ENCODE peak calls at places on chromosomes 11 and 22, in five cellular contexts. Y is mucosa of descending colon, I is neural crest cell, J is cardiac fibroblast, M is cardiac muscle cell. G is an unnamed sample.
A peak's percentile ranks its signal among the peaks of the same experiment; 100 is the strongest.

GRCh38 chr11:7592706-7593105 is 78.9 kb downstream of the PPFIBP2 start:
- DNase-seq in J (peak; percentile 94), Y (no peak), M (peak; percentile 91), I (no peak), G (no peak)

GRCh38 chr11:118618991-118619375 is 11.6 kb downstream of the PHLDB1 start:
- DNase-seq in Y (peak; percentile 54), I (no peak), M (peak; percentile 87), J (peak; percentile 91), G (peak; percentile 63)

GRCh38 chr22:21982338-21982965 is at the start of gene TOP3B:
- DNase-seq in M (peak; percentile 84), J (peak; percentile 81), Y (peak; percentile 89), I (peak; percentile 74), G (peak; percentile 94)

GRCh38 chr11:75435571-75435925 is 2.5 kb upstream of the KLHL35 start:
- DNase-seq in Y (peak; percentile 17), J (no peak), M (no peak), I (no peak), G (no peak)

GRCh38 chr11:114123692-114124330 is 64.3 kb downstream of the ZBTB16 start:
- DNase-seq in J (no peak), I (no peak), M (no peak), Y (no peak), G (no peak)

GRCh38 chr11:130616578-130616977 is 168.1 kb downstream of the ADAMTS15 start:
- DNase-seq in M (no peak), Y (no peak), J (no peak), I (no peak), G (no peak)

GRCh38 chr22:17888855-17889254 is 114.6 kb upstream of the BID start:
- DNase-seq in M (peak; percentile 50), Y (no peak), I (no peak), J (peak; percentile 48), G (no peak)

GRCh38 chr11:84316866-84317560 is 1030.8 kb upstream of the CCDC90B start:
- DNase-seq in J (peak; percentile 31), I (no peak), M (peak; percentile 35), Y (no peak), G (peak; percentile 63)

GRCh38 chr11:1825785-1826451 is 8.9 kb upstream of the SYT8 start:
- DNase-seq in I (no peak), Y (no peak), M (no peak), J (no peak), G (no peak)

GRCh38 chr11:123063396-123064267 is 1.7 kb upstream of the HSPA8 start:
- DNase-seq in M (peak; percentile 74), I (no peak), J (peak; percentile 71), Y (no peak), G (no peak)

GRCh38 chr11:29780756-29781155 is 236.1 kb downstream of the KCNA4 start:
- DNase-seq in M (no peak), J (no peak), I (no peak), Y (no peak), G (peak; percentile 41)

DNA sequence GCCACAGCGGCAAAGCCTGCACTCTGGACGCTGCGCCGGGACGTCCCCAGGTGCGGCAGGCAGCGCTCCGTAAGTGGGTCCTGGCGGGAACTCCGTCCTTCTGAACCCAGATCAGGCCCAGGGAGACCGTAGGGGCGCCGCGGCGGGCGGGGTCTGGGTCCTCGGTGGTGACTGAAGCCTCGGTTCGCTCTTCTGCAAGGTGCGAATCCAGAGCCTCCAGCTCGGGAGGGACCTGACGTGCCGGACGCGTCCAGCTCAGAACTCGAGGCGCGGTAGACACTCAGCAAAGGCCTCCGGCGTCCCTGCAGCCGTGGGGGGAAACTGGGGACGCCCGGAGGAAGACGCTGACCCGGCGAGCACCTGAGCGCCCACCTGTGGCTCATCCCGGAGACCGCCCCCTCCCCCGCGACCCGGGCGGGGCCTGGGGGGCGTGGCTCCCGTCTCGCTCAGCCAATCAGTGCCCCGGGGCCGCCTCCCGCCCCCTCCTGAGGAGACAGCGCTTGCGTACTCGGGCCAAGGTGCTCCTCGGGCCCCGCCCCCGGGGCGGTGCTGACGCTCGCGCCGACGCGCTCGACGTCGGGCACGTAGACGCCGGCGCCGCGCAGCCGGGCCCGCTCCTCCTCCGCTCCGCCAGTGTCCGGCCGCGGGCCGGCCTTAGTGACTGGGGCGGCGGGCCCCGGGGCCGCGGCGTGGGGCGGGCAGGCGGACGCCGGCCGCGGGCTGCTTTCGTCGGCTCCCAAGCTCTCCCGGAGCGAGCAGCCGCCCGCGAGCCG is at the start of gene PPFIA1:
- DNase-seq in I (peak; percentile 87), Y (peak; percentile 97), J (peak; percentile 96), M (peak; percentile 95), G (peak; percentile 99)
- TF ChIP-seq CTCF in I (no peak), Y (no peak), J (no peak), M (no peak), G (peak; percentile 6)

GRCh38 chr11:43708776-43709175 is 28.2 kb downstream of the HSD17B12 start:
- DNase-seq in J (peak; percentile 32), Y (no peak), M (peak; percentile 13), I (no peak), G (no peak)
- TF ChIP-seq CTCF in J (no peak), Y (no peak), M (peak; percentile 46), I (peak; percentile 34), G (peak; percentile 30)

GRCh38 chr11:11400635-11401232 is 47.7 kb upstream of the CSNK2A3 start:
- DNase-seq in Y (no peak), J (no peak), I (no peak), M (no peak), G (no peak)
- TF ChIP-seq CTCF in Y (no peak), J (no peak), I (peak; percentile 22), M (peak; percentile 11), G (peak; percentile 27)

DNA sequence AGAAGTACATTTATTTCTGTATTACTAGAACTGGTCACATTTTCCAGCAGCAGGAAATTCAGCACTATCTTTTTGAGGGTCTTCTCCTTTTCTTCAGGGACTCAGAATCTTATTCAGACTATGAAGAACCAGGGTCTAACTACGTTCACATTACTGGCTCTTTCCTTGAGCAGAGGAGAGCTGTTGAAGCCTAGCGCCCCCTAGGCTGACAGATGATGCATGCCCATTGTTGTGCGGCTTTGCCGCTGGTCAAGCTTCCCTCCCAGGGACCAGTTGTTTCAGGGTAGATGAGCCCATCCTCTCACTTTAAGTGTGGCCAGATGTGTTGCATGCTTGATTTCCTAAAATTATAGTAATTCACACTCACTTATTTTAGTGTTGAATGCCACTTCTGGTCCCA is 168.2 kb upstream of the PDGFD start:
- DNase-seq in Y (no peak), I (peak; percentile 34), M (no peak), J (no peak), G (no peak)
- TF ChIP-seq CTCF in Y (no peak), I (peak; percentile 41), M (peak; percentile 25), J (peak; percentile 10), G (no peak)